ENCODE peak calls at places on chromosomes 5 and 9, in five cellular contexts. V is AG20443; Q is NCI-H1105; C is left colon; A is stimulated activated CD8-positive, alpha-beta memory T cell treated with anti-CD3 and anti-CD28 coated beads, Interleukin-12 subunit alpha, Interleukin-12 subunit beta, amount 100 ng/mL, for 1 hour. K is an unnamed sample.

GRCh38 chr9:2859776-2860379 is 16.0 kb upstream of the PUM3 start:
- DNase-seq in V (peak; percentile 65), Q (peak; percentile 48), C (no peak), A (no peak), K (peak; percentile 3)

GRCh38 chr9:98327249-98327561 is 71.8 kb upstream of the TBC1D2 start:
- DNase-seq in V (no peak), Q (no peak), C (no peak), A (no peak), K (no peak)

GRCh38 chr9:105475302-105475701 is 27.5 kb downstream of the FSD1L start:
- DNase-seq in V (peak; percentile 15), Q (no peak), C (no peak), A (no peak), K (no peak)

GRCh38 chr9:101457003-101457402 is 21.4 kb upstream of the ALDOB start:
- DNase-seq in V (no peak), Q (no peak), C (no peak), A (no peak), K (no peak)

GRCh38 chr9:5389109-5389732 is 48.5 kb downstream of the PLGRKT start:
- DNase-seq in V (peak; percentile 71), Q (no peak), C (no peak), A (no peak), K (no peak)

GRCh38 chr5:147098233-147098790 is 136.5 kb upstream of the STK32A start:
- DNase-seq in V (peak; percentile 48), Q (peak; percentile 37), C (no peak), A (no peak), K (peak; percentile 29)

GRCh38 chr5:168877132-168877895 is 298.1 kb upstream of the PANK3 start:
- DNase-seq in V (no peak), Q (no peak), C (no peak), A (no peak), K (no peak)

GRCh38 chr5:159605585-159605984 is 275.3 kb upstream of the IL12B start:
- DNase-seq in V (peak; percentile 42), Q (no peak), C (no peak), A (no peak), K (no peak)

GRCh38 chr5:31954091-31954490 is 220.0 kb downstream of the GOLPH3 start:
- DNase-seq in V (no peak), Q (no peak), C (no peak), A (no peak), K (no peak)

GRCh38 chr5:14143843-14144585 is 872 bp downstream of the TRIO start:
- DNase-seq in V (no peak), Q (no peak), C (peak; percentile 36), A (no peak), K (no peak)

GRCh38 chr5:130104895-130105684 is 200.8 kb downstream of the CHSY3 start:
- DNase-seq in V (no peak), Q (no peak), C (no peak), A (no peak), K (no peak)

GRCh38 chr5:107501965-107502691 is 168.6 kb downstream of the EFNA5 start:
- DNase-seq in V (no peak), Q (no peak), C (no peak), A (no peak), K (no peak)

GRCh38 chr5:74342948-74343682 is 297.4 kb downstream of the ENC1 start:
- DNase-seq in V (no peak), Q (no peak), C (no peak), A (no peak), K (no peak)

GRCh38 chr9:103889989-103890388 is 204.1 kb upstream of the SMC2 start:
- DNase-seq in V (no peak), Q (no peak), C (no peak), A (no peak), K (no peak)